ENCODE peak calls at places on chromosomes 11 and 22, in five cellular contexts. U is endodermal cell, G is endothelial cell, L is transverse colon, X is cardiac fibroblast. F is an unnamed sample.

GRCh38 chr22:37501610-37502341 is 15.6 kb upstream of the MFNG start:
- DNase-seq in U (no peak), G (no peak), L (peak), X (peak), F (no peak)

GRCh38 chr11:100681064-100681502 is 6.0 kb upstream of the ARHGAP42 start:
- DNase-seq in U (peak), G (no peak), L (peak), X (peak), F (peak)

GRCh38 chr11:13207665-13208594 is 69.7 kb upstream of the BMAL1 start:
- DNase-seq in U (peak), G (no peak), L (peak), X (peak), F (no peak)

GRCh38 chr11:131691558-131692041 is 321.2 kb downstream of the NTM start:
- DNase-seq in U (peak), G (peak), L (no peak), X (peak), F (peak)

GRCh38 chr11:88508558-88508807 is 170.9 kb upstream of the CTSC start:
- DNase-seq in U (peak), G (peak), L (no peak), X (no peak), F (no peak)

GRCh38 chr11:235180-235997 is 753 bp downstream of the SIRT3 start:
- DNase-seq in U (peak), G (no peak), L (no peak), X (no peak), F (peak)

GRCh38 chr11:99535819-99536218 is 515.1 kb downstream of the CNTN5 start:
- DNase-seq in U (no peak), G (no peak), L (no peak), X (no peak), F (no peak)

GRCh38 chr11:93611836-93612677 is 49.4 kb upstream of the CEP295 start:
- DNase-seq in U (no peak), G (no peak), L (peak), X (no peak), F (no peak)

GRCh38 chr11:35682230-35683195 is 19.9 kb downstream of the TRIM44 start:
- DNase-seq in U (no peak), G (no peak), L (peak), X (peak), F (no peak)

GRCh38 chr11:5046754-5047330 is 516 bp downstream of the OR52J3 start:
- DNase-seq in U (peak), G (no peak), L (no peak), X (no peak), F (no peak)

GRCh38 chr11:20592741-20593140 is 6.7 kb upstream of the SLC6A5 start:
- DNase-seq in U (no peak), G (no peak), L (no peak), X (no peak), F (no peak)

GRCh38 chr11:2743427-2744110 is 43.8 kb upstream of the KCNQ1OT1 start:
- DNase-seq in U (no peak), G (no peak), L (no peak), X (no peak), F (no peak)

GRCh38 chr11:33829430-33830141 is 55.3 kb upstream of the FBXO3 start:
- DNase-seq in U (peak), G (peak), L (peak), X (peak), F (peak)

GRCh38 chr11:125071408-125071807 is 8.3 kb downstream of the SLC37A2 start:
- DNase-seq in U (peak), G (no peak), L (no peak), X (no peak), F (peak)
- TF ChIP-seq CTCF in U (no peak), G (no peak), L (no peak), X (no peak), F (no peak)

DNA sequence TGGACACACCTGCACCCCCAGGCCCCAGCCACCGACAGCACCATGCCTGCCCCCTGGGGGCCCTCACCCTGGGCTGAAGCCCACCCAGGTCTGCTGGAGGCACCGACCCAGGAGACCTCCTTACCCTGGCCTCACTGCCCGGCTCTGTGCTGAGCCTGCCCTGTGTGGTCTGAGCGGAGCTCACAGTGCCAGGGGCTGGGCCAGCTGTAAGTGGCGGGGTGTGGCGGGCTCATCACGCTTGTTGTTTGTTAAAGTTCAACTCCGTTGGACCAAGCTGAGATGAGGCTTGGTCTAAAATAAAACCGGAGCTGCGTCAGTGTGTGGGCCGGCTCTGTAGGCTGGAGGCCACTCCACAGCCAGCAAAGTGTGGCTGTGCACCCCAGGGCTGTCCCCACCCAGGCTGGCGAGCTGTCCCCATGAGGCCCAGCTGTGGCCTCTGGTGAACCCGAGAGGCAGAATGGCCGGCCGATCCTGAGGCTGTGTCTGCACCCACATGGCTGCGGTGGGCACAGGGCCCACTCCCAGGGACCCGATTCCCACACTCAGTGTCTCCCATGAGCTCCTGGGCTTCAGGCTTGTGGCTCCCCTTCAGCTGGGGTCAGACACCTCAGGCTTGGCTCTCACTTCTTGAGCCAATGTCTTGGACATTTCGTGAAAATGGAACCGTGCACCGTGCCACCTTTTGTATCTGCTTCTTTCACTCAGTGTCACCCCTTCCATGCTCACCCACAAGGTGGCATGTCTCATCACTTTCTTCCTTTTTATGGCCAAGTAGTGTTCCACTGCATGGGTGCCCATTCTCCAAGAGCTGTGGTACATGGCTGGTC is 137.9 kb downstream of the CTTN start:
- DNase-seq in U (no peak), G (no peak), L (peak), X (no peak), F (no peak)
- TF ChIP-seq CTCF in U (no peak), G (no peak), L (no peak), X (no peak), F (no peak)

DNA sequence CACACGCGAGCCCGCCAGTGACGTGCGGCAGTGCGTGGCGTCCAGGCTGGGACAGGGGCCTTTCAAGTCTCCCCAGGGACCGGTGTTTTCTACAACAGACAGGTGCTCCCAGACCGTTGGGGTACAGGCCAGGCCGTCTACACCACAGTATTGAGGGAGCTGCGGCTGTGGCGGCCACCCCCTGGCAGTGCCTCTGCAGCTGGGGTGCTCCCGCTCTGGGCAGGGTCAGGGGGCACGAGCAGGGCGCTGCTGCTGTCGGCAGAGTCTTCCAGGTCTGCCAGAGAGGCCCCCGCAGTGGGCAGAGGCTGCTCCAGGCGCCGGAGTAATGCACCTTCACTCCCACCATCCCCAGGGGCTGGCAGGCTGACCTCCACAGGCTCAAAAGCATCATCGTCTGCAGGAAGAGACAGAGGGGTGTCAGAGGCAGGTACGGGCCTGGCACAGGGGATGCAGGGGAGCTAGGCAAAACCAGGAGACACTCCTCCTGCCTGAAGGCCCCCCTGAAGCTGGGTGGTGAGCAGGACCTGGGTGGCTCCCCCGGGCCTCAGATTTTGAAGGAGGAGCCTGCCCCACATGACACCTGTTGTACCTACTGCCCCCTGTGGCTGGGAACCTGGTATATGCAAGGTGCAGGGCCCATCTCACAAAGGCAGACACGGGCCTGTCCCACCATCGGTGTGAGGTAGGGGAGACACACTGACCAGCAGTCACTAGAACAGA is 83.3 kb downstream of the DGCR2 start:
- DNase-seq in U (peak), G (no peak), L (no peak), X (no peak), F (no peak)
- TF ChIP-seq CTCF in U (peak), G (no peak), L (no peak), X (no peak), F (no peak)

DNA sequence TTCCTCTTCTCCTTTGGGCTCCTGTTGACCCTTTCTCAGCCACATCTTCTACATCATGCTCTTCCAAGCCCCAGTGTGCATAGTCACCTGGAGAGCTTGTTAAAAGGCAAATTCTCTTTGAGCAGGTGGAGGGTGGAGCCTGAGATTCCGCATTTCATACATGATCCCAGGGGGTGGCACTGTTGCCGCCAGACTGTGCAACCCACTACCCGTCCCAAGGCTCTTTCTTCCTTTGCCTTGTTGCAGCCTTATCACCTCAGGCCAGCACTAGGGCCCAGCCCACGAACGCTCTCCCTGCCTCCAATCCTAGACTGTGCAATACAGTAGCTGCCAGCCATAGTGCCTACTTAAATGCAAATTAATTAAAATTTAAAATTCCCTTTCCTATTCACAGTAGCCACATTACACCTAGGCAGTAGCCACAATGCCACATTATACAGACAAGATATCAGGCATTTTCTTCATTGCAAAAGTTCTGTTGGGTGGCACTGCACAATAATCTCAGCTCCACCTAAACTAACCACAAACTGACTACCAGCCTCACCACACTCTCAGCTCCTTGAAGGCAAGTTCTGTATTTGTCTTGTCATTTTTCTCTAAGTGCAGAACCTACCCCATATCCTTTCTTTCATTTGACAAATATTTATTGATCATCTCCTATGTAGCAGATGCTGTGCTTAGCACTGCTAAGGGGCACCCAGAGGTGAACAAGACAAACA is 4.6 kb upstream of the KCNJ5 start:
- DNase-seq in U (peak), G (peak), L (peak), X (no peak), F (no peak)
- TF ChIP-seq CTCF in U (peak), G (no peak), L (no peak), X (no peak), F (peak)

GRCh38 chr22:42277988-42278776 is 7.7 kb upstream of the TCF20 start:
- DNase-seq in U (peak), G (peak), L (no peak), X (peak), F (peak)
- TF ChIP-seq CTCF in U (peak), G (no peak), L (peak), X (peak), F (no peak)

GRCh38 chr22:36323182-36323854 is 64.4 kb downstream of the MYH9 start:
- DNase-seq in U (no peak), G (no peak), L (peak), X (peak), F (no peak)
- TF ChIP-seq CTCF in U (no peak), G (no peak), L (no peak), X (no peak), F (no peak)

GRCh38 chr11:105486929-105487328 is 122.9 kb upstream of the GRIA4 start:
- DNase-seq in U (no peak), G (no peak), L (no peak), X (no peak), F (no peak)

GRCh38 chr11:105490333-105490732 is 119.5 kb upstream of the GRIA4 start:
- DNase-seq in U (no peak), G (no peak), L (no peak), X (no peak), F (no peak)

DNA sequence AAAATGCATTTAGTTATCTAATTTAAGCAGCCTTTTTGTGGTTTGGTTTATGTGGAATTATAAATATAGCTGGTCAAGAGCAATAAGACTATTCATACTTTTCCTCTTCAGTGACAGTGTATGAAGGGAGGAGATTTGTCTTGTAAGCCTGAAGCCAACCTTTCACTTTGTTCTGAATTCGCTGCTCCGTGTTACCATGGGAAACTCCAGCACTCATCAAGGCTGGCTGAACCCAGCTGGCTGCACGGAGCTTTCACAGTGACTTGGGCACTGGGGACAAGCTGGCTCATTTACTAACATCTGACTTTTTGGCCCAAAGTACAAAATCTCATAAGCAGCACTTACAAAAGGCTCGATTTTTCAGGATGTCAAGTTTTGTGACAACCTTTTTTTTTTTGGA is 120.4 kb upstream of the GRIA4 start:
- DNase-seq in U (no peak), G (no peak), L (no peak), X (peak), F (no peak)
- TF ChIP-seq CTCF in U (no peak), G (no peak), L (no peak), X (no peak), F (no peak)

DNA sequence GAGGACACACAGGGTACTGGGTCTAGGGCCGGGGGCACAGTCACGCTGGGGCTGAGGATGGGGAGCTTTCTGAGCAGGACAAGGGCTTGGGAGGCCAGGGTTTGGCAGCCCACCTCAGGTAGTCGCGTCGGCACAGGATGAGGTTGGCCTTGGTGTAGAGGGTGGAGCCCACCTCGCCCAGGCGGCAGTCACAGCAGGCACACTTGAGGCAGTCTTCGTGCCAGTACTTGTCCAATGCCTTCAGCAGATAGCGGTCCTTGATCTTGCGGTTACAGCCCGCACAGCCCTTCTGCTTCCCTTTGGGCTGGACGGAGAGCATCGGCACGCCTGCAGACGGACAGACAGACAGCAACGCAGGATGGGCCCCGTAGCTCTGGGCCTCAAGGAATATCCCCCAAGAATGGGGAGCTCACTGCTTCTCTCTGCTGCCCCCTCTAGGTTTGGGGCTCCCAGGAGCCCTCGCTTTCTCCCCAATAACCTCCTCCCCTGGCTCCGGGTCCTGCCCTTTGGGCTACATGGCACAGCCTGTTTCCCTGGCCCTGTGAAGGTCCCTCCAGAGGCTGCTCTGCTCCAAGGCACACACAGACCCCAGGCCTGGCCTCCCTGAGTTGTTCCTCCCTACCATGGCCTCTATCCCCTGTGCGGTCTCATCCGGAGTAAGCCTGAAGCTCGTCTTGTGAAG is 33.4 kb downstream of the LMO1 start:
- DNase-seq in U (no peak), G (no peak), L (no peak), X (no peak), F (no peak)
- TF ChIP-seq CTCF in U (no peak), G (no peak), L (no peak), X (no peak), F (no peak)

F was measured in GM13976.